ENCODE peak calls at places on chromosome X, in five cellular contexts. U is tibial artery, O is sigmoid colon, T is cardiac muscle cell, M is fibroblast of lung. I is an unnamed sample.
A peak's percentile ranks its signal among the peaks of the same experiment; 100 is the strongest.

GRCh38 chrX:113539599-113540356 is 699.1 kb upstream of the AMOT start:
- DNase-seq in T (no peak), U (no peak), O (no peak), M (no peak), I (no peak)

GRCh38 chrX:15931362-15931761 is 76.7 kb upstream of the AP1S2 start:
- DNase-seq in M (no peak), T (no peak), O (no peak), U (no peak), I (no peak)

GRCh38 chrX:50103866-50104566 is 96.8 kb downstream of the AKAP4 start:
- DNase-seq in M (no peak), U (no peak), T (no peak), O (no peak), I (no peak)

GRCh38 chrX:69093960-69094935 is 71.0 kb downstream of the PJA1 start:
- DNase-seq in U (no peak), M (peak; percentile 44), O (peak; percentile 74), T (peak; percentile 78), I (no peak)

GRCh38 chrX:27915617-27916016 is 65.6 kb downstream of the DCAF8L1 start:
- DNase-seq in U (no peak), O (no peak), M (peak; percentile 12), T (no peak), I (no peak)

GRCh38 chrX:136906921-136907510 is 26.5 kb upstream of the RBMX start:
- DNase-seq in U (no peak), O (no peak), M (no peak), T (no peak), I (no peak)

GRCh38 chrX:22134681-22135080 is 102.6 kb downstream of the PHEX start:
- DNase-seq in T (no peak), M (peak; percentile 80), U (no peak), O (no peak), I (no peak)

GRCh38 chrX:36898301-36898700 is 109.9 kb upstream of the FAM47C start:
- DNase-seq in M (no peak), O (no peak), T (peak; percentile 36), U (no peak), I (no peak)

GRCh38 chrX:112844250-112844649 is 3.6 kb upstream of the AMOT start:
- DNase-seq in M (peak; percentile 53), T (no peak), O (no peak), U (no peak), I (no peak)

GRCh38 chrX:40471965-40472648 is 108.7 kb upstream of the ATP6AP2 start:
- DNase-seq in T (peak; percentile 59), O (peak; percentile 68), M (peak; percentile 83), U (no peak), I (no peak)

GRCh38 chrX:9628779-9629493 is 136.7 kb downstream of the GPR143 start:
- DNase-seq in M (no peak), O (no peak), U (no peak), T (no peak), I (no peak)

GRCh38 chrX:25021132-25021498 is 5.3 kb upstream of the ARX start:
- DNase-seq in T (no peak), O (no peak), M (no peak), U (no peak), I (no peak)

GRCh38 chrX:13506574-13506973 is 62.8 kb upstream of the EGFL6 start:
- DNase-seq in M (peak; percentile 37), O (no peak), T (peak; percentile 63), U (no peak), I (no peak)
- TF ChIP-seq CTCF in M (peak; percentile 61), O (peak; percentile 41), T (peak; percentile 47), U (peak; percentile 66), I (peak; percentile 88)

GRCh38 chrX:133723930-133724329 is 261.5 kb downstream of the GPC3 start:
- DNase-seq in T (peak; percentile 10), M (no peak), U (no peak), O (no peak), I (no peak)

GRCh38 chrX:133726211-133726630 is 259.2 kb downstream of the GPC3 start:
- DNase-seq in U (no peak), O (no peak), T (no peak), M (peak; percentile 68), I (no peak)

GRCh38 chrX:133726642-133727041 is 258.8 kb downstream of the GPC3 start:
- DNase-seq in T (no peak), U (no peak), M (no peak), O (no peak), I (no peak)

DNA sequence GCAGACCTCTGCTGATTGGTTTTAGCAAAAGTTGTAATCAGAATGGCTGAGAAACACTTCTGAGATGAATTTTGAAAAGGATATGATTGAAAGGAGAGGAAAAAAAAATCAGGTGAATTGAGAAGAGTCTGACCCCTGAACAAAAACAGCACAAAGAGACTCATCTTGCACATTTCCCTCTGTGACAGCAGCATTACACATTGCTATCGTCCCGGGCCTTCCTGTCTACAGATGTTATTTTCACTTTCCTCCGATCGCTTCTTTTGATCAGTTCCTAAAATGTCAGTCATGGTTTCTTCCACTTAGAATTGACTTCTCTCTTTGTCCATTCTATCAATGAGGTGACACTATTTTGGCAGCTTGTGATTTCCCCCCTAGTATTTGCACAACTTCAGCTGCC is 262.6 kb downstream of the GPC3 start:
- DNase-seq in M (no peak), T (no peak), U (no peak), O (no peak), I (no peak)
- TF ChIP-seq CTCF in M (no peak), T (no peak), U (no peak), O (no peak), I (no peak)

DNA sequence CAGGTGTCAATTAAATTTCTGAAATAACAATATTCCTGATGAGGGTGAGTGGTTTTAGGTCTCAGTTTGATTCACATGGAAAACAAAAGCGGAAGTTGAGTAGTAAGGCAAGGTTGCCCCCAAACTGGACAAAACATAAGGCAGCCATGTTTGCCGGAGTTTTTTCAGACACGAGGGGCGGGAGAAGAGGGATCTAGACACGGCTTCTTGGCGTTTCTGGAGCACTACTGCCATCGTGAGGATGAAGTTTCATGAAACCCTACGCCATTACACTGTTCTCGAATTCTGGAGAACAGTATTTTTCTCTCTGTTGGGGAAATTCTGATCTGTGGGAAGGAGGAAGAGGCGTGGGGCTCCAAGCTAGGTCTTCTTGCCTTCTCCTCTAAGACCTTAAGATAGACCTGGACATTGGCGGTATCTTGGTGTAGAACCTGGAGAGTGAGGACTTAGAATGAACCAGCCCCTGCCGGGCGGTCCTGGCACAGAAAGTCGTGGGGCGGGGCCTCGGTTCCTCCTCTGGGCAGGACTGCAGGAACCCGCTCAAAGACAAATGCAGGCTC is 160.3 kb downstream of the OR13H1 start:
- DNase-seq in O (peak; percentile 96), M (peak; percentile 63), U (no peak), T (no peak), I (no peak)
- TF ChIP-seq CTCF in O (peak; percentile 80), M (no peak), U (no peak), T (no peak), I (no peak)

DNA sequence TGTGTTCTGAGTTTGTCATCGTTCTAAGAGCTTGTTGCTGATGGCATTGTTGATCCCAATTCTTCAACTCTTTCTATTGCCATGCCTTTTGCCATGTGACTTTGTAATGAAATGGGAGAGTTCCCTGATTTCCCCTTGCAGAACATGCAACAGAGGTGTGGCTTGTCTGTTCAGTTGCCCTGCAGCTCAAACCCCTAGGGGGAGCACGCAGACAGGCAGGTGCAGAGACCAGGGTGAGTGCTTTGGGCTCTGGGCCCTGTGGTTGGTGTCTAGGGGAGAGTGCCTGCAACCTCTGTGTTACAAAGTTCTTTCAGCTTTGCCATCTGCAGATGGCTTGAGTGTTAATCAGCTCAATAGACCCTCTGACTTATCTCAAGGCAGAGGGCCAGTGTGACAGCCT is 332.7 kb downstream of the MID1IP1 start:
- DNase-seq in U (no peak), T (peak; percentile 28), O (no peak), M (no peak), I (no peak)
- TF ChIP-seq CTCF in U (no peak), T (no peak), O (no peak), M (no peak), I (no peak)

I was measured in type B pancreatic cell.